ENCODE peak calls at places on chromosome 1, in six cellular contexts. One of them, this sample, is unnamed.

GRCh38 chr1:9384751-9385245 is 92.1 kb downstream of the SPSB1 start:
- DNase-seq in fibroblast of mammary gland: no peak
- DNase-seq in astrocyte of the spinal cord: peak; percentile 29
- DNase-seq in AG04449: no peak
- DNase-seq in hepatocyte: peak; percentile 35
- DNase-seq in cardiac muscle cell: no peak
- DNase-seq in this sample: no peak

GRCh38 chr1:184593612-184594011 is 161.0 kb downstream of the EDEM3 start:
- DNase-seq in fibroblast of mammary gland: no peak
- DNase-seq in astrocyte of the spinal cord: peak; percentile 41
- DNase-seq in AG04449: no peak
- DNase-seq in hepatocyte: no peak
- DNase-seq in cardiac muscle cell: peak; percentile 15
- DNase-seq in this sample: no peak

GRCh38 chr1:21639594-21640041 is 29.5 kb downstream of the RAP1GAP start:
- DNase-seq in fibroblast of mammary gland: peak; percentile 5
- DNase-seq in astrocyte of the spinal cord: no peak
- DNase-seq in AG04449: no peak
- DNase-seq in hepatocyte: peak; percentile 43
- DNase-seq in cardiac muscle cell: no peak
- DNase-seq in this sample: no peak

GRCh38 chr1:160108888-160109662 is 6.5 kb upstream of the ATP1A2 start:
- DNase-seq in fibroblast of mammary gland: peak; percentile 66
- DNase-seq in astrocyte of the spinal cord: peak; percentile 78
- DNase-seq in AG04449: no peak
- DNase-seq in hepatocyte: peak; percentile 65
- DNase-seq in cardiac muscle cell: peak; percentile 74
- DNase-seq in this sample: peak; percentile 28

GRCh38 chr1:216032977-216033376 is 390.3 kb downstream of the USH2A start:
- DNase-seq in fibroblast of mammary gland: no peak
- DNase-seq in astrocyte of the spinal cord: peak; percentile 13
- DNase-seq in AG04449: no peak
- DNase-seq in hepatocyte: no peak
- DNase-seq in cardiac muscle cell: no peak
- DNase-seq in this sample: no peak

GRCh38 chr1:202160377-202160940 is at the start of gene PTPN7:
- DNase-seq in fibroblast of mammary gland: no peak
- DNase-seq in astrocyte of the spinal cord: no peak
- DNase-seq in AG04449: no peak
- DNase-seq in hepatocyte: no peak
- DNase-seq in cardiac muscle cell: no peak
- DNase-seq in this sample: no peak

GRCh38 chr1:2978691-2979190 is 42.5 kb upstream of the ACTRT2 start:
- DNase-seq in fibroblast of mammary gland: no peak
- DNase-seq in astrocyte of the spinal cord: no peak
- DNase-seq in AG04449: no peak
- DNase-seq in hepatocyte: peak; percentile 1
- DNase-seq in cardiac muscle cell: no peak
- DNase-seq in this sample: no peak

GRCh38 chr1:235468009-235468408 is 36.2 kb downstream of the B3GALNT2 start:
- DNase-seq in fibroblast of mammary gland: peak; percentile 19
- DNase-seq in astrocyte of the spinal cord: peak; percentile 17
- DNase-seq in AG04449: no peak
- DNase-seq in hepatocyte: no peak
- DNase-seq in cardiac muscle cell: peak; percentile 39
- DNase-seq in this sample: no peak

GRCh38 chr1:151611288-151611790 is 511 bp upstream of the SNX27 start:
- DNase-seq in fibroblast of mammary gland: peak; percentile 85
- DNase-seq in astrocyte of the spinal cord: no peak
- DNase-seq in AG04449: no peak
- DNase-seq in hepatocyte: peak; percentile 85
- DNase-seq in cardiac muscle cell: peak; percentile 87
- DNase-seq in this sample: peak; percentile 31

GRCh38 chr1:71001627-71002026 is 46.0 kb downstream of the PTGER3 start:
- DNase-seq in fibroblast of mammary gland: no peak
- DNase-seq in astrocyte of the spinal cord: no peak
- DNase-seq in AG04449: no peak
- DNase-seq in hepatocyte: no peak
- DNase-seq in cardiac muscle cell: peak; percentile 21
- DNase-seq in this sample: no peak

GRCh38 chr1:76145332-76145731 is 70.8 kb downstream of the ST6GALNAC3 start:
- DNase-seq in fibroblast of mammary gland: no peak
- DNase-seq in astrocyte of the spinal cord: no peak
- DNase-seq in AG04449: no peak
- DNase-seq in hepatocyte: no peak
- DNase-seq in cardiac muscle cell: no peak
- DNase-seq in this sample: no peak

GRCh38 chr1:44408181-44409018 is 3.3 kb downstream of the RNF220 start:
- DNase-seq in fibroblast of mammary gland: no peak
- DNase-seq in astrocyte of the spinal cord: no peak
- DNase-seq in AG04449: no peak
- DNase-seq in hepatocyte: peak; percentile 17
- DNase-seq in cardiac muscle cell: peak; percentile 16
- DNase-seq in this sample: no peak

DNA sequence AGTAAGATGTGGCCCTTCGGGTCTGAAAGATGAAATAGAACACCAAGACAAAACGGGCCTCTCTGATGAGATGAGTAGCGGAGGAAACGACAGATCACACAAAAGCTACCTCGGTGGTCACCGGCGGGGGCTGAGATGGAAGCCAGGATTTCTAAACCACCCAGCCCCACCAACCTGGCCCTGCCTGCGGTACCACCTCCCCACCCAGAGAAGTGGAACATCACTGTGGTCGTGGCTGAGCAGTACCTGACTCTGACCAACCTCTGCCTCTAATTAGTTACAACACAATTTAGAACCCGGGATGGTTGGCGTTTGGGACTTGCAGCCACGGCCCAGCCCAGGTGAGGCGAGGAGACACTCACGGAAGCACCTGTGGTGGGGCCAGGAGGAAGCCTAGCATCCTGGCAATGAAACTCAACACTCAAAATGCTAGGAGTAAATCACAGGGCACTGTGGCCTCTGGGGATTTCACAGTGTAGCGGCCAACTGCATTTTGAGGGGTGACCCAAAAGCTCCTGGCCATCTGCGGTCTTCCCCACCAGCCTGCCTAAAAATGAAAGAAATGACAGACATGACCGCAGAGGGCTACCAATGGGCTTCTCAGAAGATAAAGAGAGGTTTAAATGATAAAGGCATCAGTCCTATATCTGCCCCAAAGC is 73.4 kb downstream of the ITPKB start:
- DNase-seq in fibroblast of mammary gland: no peak
- DNase-seq in astrocyte of the spinal cord: no peak
- DNase-seq in AG04449: no peak
- DNase-seq in hepatocyte: no peak
- DNase-seq in cardiac muscle cell: no peak
- DNase-seq in this sample: no peak
- H3K4me3 ChIP-seq in fibroblast of mammary gland: no peak overlapping the region
- H3K4me3 ChIP-seq in astrocyte of the spinal cord: no peak overlapping the region
- H3K4me3 ChIP-seq in AG04449: no peak overlapping the region
- H3K4me3 ChIP-seq in hepatocyte: no peak overlapping the region
- H3K4me3 ChIP-seq in cardiac muscle cell: no peak overlapping the region
- H3K4me3 ChIP-seq in this sample: no peak overlapping the region

GRCh38 chr1:209645574-209646452 is 6.4 kb downstream of the LAMB3 start:
- DNase-seq in fibroblast of mammary gland: no peak
- DNase-seq in astrocyte of the spinal cord: no peak
- DNase-seq in AG04449: no peak
- DNase-seq in hepatocyte: no peak
- DNase-seq in cardiac muscle cell: peak; percentile 51
- DNase-seq in this sample: no peak
- TF ChIP-seq CTCF in fibroblast of mammary gland: no peak
- TF ChIP-seq CTCF in astrocyte of the spinal cord: no peak
- TF ChIP-seq CTCF in AG04449: no peak
- TF ChIP-seq CTCF in hepatocyte: no peak
- TF ChIP-seq CTCF in cardiac muscle cell: no peak
- TF ChIP-seq CTCF in this sample: no peak

DNA sequence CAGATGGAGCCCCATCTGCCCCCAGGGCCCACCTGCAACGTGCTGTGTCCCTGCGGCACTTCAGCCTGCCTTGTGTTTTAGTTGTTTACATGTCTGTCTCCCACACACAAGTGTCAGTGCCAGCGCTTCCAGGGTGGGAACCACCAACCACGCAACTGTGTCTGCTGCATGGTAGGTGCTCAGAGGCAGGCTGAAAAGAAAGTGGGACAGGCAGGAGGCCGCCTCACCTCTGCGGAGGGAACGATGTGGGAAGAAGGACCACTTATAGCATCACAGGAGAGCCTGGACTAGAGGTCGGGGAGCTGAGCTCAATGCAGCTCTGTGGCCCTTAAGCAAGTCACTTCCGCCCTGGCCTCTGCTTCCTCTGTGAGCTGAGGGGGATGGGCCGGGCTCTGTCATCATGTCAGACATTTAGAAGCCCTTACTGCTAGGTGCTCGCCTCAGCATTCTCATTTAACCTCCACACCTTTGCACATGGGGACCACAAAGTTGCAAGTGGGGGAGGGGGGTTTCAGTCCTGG is 17.8 kb downstream of the SLC9A1 start:
- DNase-seq in fibroblast of mammary gland: no peak
- DNase-seq in astrocyte of the spinal cord: no peak
- DNase-seq in AG04449: no peak
- DNase-seq in hepatocyte: no peak
- DNase-seq in cardiac muscle cell: no peak
- DNase-seq in this sample: no peak
- H3K4me3 ChIP-seq in fibroblast of mammary gland: no peak overlapping the region
- H3K4me3 ChIP-seq in astrocyte of the spinal cord: no peak overlapping the region
- H3K4me3 ChIP-seq in AG04449: no peak overlapping the region
- H3K4me3 ChIP-seq in hepatocyte: no peak overlapping the region
- H3K4me3 ChIP-seq in cardiac muscle cell: no peak overlapping the region
- H3K4me3 ChIP-seq in this sample: no peak overlapping the region

GRCh38 chr1:116763116-116763786 is 9.0 kb downstream of the CD2 start:
- DNase-seq in fibroblast of mammary gland: peak; percentile 29
- DNase-seq in astrocyte of the spinal cord: peak; percentile 75
- DNase-seq in AG04449: no peak
- DNase-seq in hepatocyte: peak; percentile 20
- DNase-seq in cardiac muscle cell: peak; percentile 33
- DNase-seq in this sample: no peak

GRCh38 chr1:116764906-116765862 is 11.0 kb downstream of the CD2 start:
- DNase-seq in fibroblast of mammary gland: no peak
- DNase-seq in astrocyte of the spinal cord: no peak
- DNase-seq in AG04449: no peak
- DNase-seq in hepatocyte: no peak
- DNase-seq in cardiac muscle cell: no peak
- DNase-seq in this sample: no peak

GRCh38 chr1:116764466-116764896 is 10.3 kb downstream of the CD2 start:
- DNase-seq in fibroblast of mammary gland: no peak
- DNase-seq in astrocyte of the spinal cord: no peak
- DNase-seq in AG04449: no peak
- DNase-seq in hepatocyte: no peak
- DNase-seq in cardiac muscle cell: no peak
- DNase-seq in this sample: no peak

GRCh38 chr1:116762781-116763115 is 8.5 kb downstream of the CD2 start:
- DNase-seq in fibroblast of mammary gland: no peak
- DNase-seq in astrocyte of the spinal cord: no peak
- DNase-seq in AG04449: no peak
- DNase-seq in hepatocyte: no peak
- DNase-seq in cardiac muscle cell: no peak
- DNase-seq in this sample: no peak

DNA sequence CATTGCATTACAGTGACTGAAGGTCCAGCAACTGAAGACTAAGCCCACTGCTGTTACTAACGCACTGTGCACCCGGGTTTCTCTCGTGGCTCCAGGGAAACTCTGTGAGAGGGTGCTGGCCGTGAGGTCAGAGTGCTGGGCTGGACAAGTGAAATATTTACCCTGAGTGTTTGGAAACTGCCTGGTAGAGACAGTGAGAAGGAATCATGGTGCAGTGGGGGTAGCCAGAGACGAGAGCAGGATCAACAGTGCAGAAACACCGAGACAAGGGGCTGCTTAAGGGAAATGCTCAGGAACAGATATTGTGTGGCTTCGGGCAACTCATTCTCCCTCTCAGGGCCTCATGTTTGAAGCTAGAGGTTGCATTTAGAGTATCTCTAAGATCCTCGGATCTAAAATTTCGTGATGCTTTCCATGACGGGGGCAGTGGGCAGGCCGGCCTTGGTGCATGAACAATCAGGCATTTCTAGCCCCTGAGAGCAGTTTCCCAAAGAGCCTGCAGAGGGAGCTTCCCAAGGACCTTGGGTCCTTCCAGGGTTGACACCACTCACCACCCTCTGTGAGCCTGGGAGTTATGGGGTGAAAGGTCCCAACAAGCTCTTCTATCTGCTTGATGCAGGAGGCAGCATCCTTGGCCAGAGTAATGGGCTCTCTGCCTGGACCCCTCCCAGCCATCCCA is 9.7 kb downstream of the CD2 start:
- DNase-seq in fibroblast of mammary gland: peak; percentile 30
- DNase-seq in astrocyte of the spinal cord: no peak
- DNase-seq in AG04449: no peak
- DNase-seq in hepatocyte: peak; percentile 40
- DNase-seq in cardiac muscle cell: peak; percentile 26
- DNase-seq in this sample: no peak
- TF ChIP-seq CTCF in fibroblast of mammary gland: peak; percentile 53
- TF ChIP-seq CTCF in astrocyte of the spinal cord: peak; percentile 62
- TF ChIP-seq CTCF in AG04449: peak; percentile 50
- TF ChIP-seq CTCF in hepatocyte: peak; percentile 32
- TF ChIP-seq CTCF in cardiac muscle cell: peak; percentile 61
- TF ChIP-seq CTCF in this sample: peak; percentile 43

GRCh38 chr1:16017461-16018303 is at the start of gene HSPB7:
- DNase-seq in fibroblast of mammary gland: peak; percentile 76
- DNase-seq in astrocyte of the spinal cord: peak; percentile 30
- DNase-seq in AG04449: peak; percentile 42
- DNase-seq in hepatocyte: peak; percentile 90
- DNase-seq in cardiac muscle cell: peak; percentile 90
- DNase-seq in this sample: no peak

GRCh38 chr1:16014509-16015482 is 3.0 kb downstream of the HSPB7 start:
- DNase-seq in fibroblast of mammary gland: no peak
- DNase-seq in astrocyte of the spinal cord: no peak
- DNase-seq in AG04449: no peak
- DNase-seq in hepatocyte: peak; percentile 65
- DNase-seq in cardiac muscle cell: peak; percentile 48
- DNase-seq in this sample: no peak

GRCh38 chr1:16015491-16015890 is 2.4 kb downstream of the HSPB7 start:
- DNase-seq in fibroblast of mammary gland: no peak
- DNase-seq in astrocyte of the spinal cord: no peak
- DNase-seq in AG04449: no peak
- DNase-seq in hepatocyte: no peak
- DNase-seq in cardiac muscle cell: no peak
- DNase-seq in this sample: no peak

GRCh38 chr1:16017076-16017460 is 775 bp downstream of the HSPB7 start:
- DNase-seq in fibroblast of mammary gland: no peak
- DNase-seq in astrocyte of the spinal cord: no peak
- DNase-seq in AG04449: no peak
- DNase-seq in hepatocyte: no peak
- DNase-seq in cardiac muscle cell: no peak
- DNase-seq in this sample: no peak

GRCh38 chr1:16015960-16016901 is 1.6 kb downstream of the HSPB7 start:
- DNase-seq in fibroblast of mammary gland: no peak
- DNase-seq in astrocyte of the spinal cord: no peak
- DNase-seq in AG04449: no peak
- DNase-seq in hepatocyte: no peak
- DNase-seq in cardiac muscle cell: no peak
- DNase-seq in this sample: no peak
- H3K4me3 ChIP-seq in fibroblast of mammary gland: no peak overlapping the region
- H3K4me3 ChIP-seq in astrocyte of the spinal cord: no peak overlapping the region
- H3K4me3 ChIP-seq in AG04449: no peak overlapping the region
- H3K4me3 ChIP-seq in hepatocyte: no peak overlapping the region
- H3K4me3 ChIP-seq in cardiac muscle cell: peak overlapping the region; percentile 42
- H3K4me3 ChIP-seq in this sample: no peak overlapping the region

GRCh38 chr1:30770150-30770549 is 12.6 kb upstream of the LAPTM5 start:
- DNase-seq in fibroblast of mammary gland: no peak
- DNase-seq in astrocyte of the spinal cord: no peak
- DNase-seq in AG04449: no peak
- DNase-seq in hepatocyte: no peak
- DNase-seq in cardiac muscle cell: no peak
- DNase-seq in this sample: no peak
- TF ChIP-seq CTCF in fibroblast of mammary gland: no peak
- TF ChIP-seq CTCF in astrocyte of the spinal cord: no peak
- TF ChIP-seq CTCF in AG04449: no peak
- TF ChIP-seq CTCF in hepatocyte: no peak
- TF ChIP-seq CTCF in cardiac muscle cell: no peak
- TF ChIP-seq CTCF in this sample: no peak

This sample was measured in AG09309.